ENCODE peak calls at places on chromosomes 7 and 10, in four cellular contexts. W is breast epithelium, K is AG04449, B is tibial nerve. C is an unnamed sample.

GRCh38 chr7:117068511-117069155 is 115.3 kb downstream of the ST7 start:
- DNase-seq in B (no peak), K (no peak), W (no peak), C (no peak)

GRCh38 chr7:119935418-119936025 is 337.5 kb upstream of the KCND2 start:
- DNase-seq in B (no peak), K (no peak), W (no peak), C (no peak)

GRCh38 chr10:113992601-113993011 is 51.1 kb upstream of the ADRB1 start:
- DNase-seq in K (no peak), W (no peak), B (no peak), C (no peak)

GRCh38 chr10:109866168-109866994 is 56.9 kb downstream of the XPNPEP1 start:
- DNase-seq in W (no peak), K (no peak), B (no peak), C (no peak)

GRCh38 chr7:52959336-52959735 is 76.1 kb upstream of the POM121L12 start:
- DNase-seq in K (no peak), W (no peak), B (no peak), C (no peak)

GRCh38 chr10:7872041-7872442 is 53.7 kb downstream of the TAF3 start:
- DNase-seq in K (no peak), W (no peak), B (no peak), C (no peak)

GRCh38 chr10:127735723-127736221 is 1.2 kb upstream of the FOXI2 start:
- DNase-seq in W (no peak), K (no peak), B (no peak), C (no peak)

GRCh38 chr10:99530108-99531025 is 2.4 kb upstream of the NKX2-3 start:
- DNase-seq in B (no peak), W (no peak), K (no peak), C (no peak)

GRCh38 chr7:128205068-128205467 is 36.0 kb upstream of the LEP start:
- DNase-seq in K (no peak), B (no peak), W (no peak), C (no peak)

GRCh38 chr10:5497289-5497688 is 2.1 kb downstream of the CALML5 start:
- DNase-seq in K (no peak), W (no peak), B (no peak), C (no peak)

GRCh38 chr10:132519382-132520146 is 18.0 kb upstream of the INPP5A start:
- DNase-seq in K (no peak), W (peak; percentile 53), B (no peak), C (no peak)

GRCh38 chr10:17062493-17063487 is 66.8 kb downstream of the CUBN start:
- DNase-seq in K (peak; percentile 33), B (peak; percentile 55), W (peak; percentile 58), C (no peak)

GRCh38 chr7:143914938-143915337 is 13.0 kb upstream of the TCAF1 start:
- DNase-seq in K (no peak), B (no peak), W (no peak), C (no peak)

GRCh38 chr10:50373821-50374501 is 122.6 kb upstream of the ASAH2 start:
- DNase-seq in W (no peak), B (no peak), K (peak; percentile 10), C (no peak)

GRCh38 chr7:49400891-49401550 is 372.4 kb upstream of the VWC2 start:
- DNase-seq in B (no peak), K (no peak), W (no peak), C (no peak)

GRCh38 chr7:324011-324410 is 34.0 kb downstream of the FOXL3 start:
- DNase-seq in K (no peak), W (no peak), B (no peak), C (no peak)

GRCh38 chr7:27213904-27214586 is 14.2 kb upstream of the HOXA13 start:
- DNase-seq in K (no peak), W (no peak), B (no peak), C (no peak)

GRCh38 chr10:70324341-70324861 is 40.6 kb upstream of the NPFFR1 start:
- DNase-seq in W (peak; percentile 45), B (no peak), K (no peak), C (no peak)

GRCh38 chr10:48798486-48799254 is 114.0 kb downstream of the WDFY4 start:
- DNase-seq in K (no peak), W (no peak), B (no peak), C (no peak)

GRCh38 chr10:48779546-48780152 is 95.0 kb downstream of the WDFY4 start:
- DNase-seq in W (no peak), B (no peak), K (no peak), C (no peak)

GRCh38 chr10:119445311-119445934 is 97.1 kb downstream of the RGS10 start:
- DNase-seq in W (peak; percentile 89), K (peak; percentile 16), B (peak; percentile 92), C (peak; percentile 43)

GRCh38 chr7:137774793-137775201 is 72.0 kb downstream of the DGKI start:
- DNase-seq in W (no peak), B (no peak), K (no peak), C (no peak)

GRCh38 chr7:17333227-17333626 is 34.8 kb downstream of the AHR start:
- DNase-seq in B (no peak), W (no peak), K (no peak), C (no peak)

GRCh38 chr10:89207181-89207800 is at the start of gene CH25H:
- DNase-seq in W (peak; percentile 64), K (no peak), B (peak; percentile 81), C (no peak)

GRCh38 chr10:33927347-33927746 is 592.9 kb upstream of the NRP1 start:
- DNase-seq in W (no peak), K (no peak), B (no peak), C (no peak)

GRCh38 chr7:149284343-149284742 is 22.3 kb downstream of the ZNF783 start:
- DNase-seq in K (no peak), B (no peak), W (peak; percentile 33), C (no peak)

GRCh38 chr10:57696641-57697040 is 571.1 kb downstream of the IPMK start:
- DNase-seq in K (peak; percentile 75), W (no peak), B (no peak), C (no peak)

GRCh38 chr7:100371561-100372171 is 1.6 kb upstream of the PILRA start:
- DNase-seq in B (no peak), K (no peak), W (no peak), C (no peak)

GRCh38 chr7:48421357-48421756 is 250.1 kb downstream of the ABCA13 start:
- DNase-seq in B (no peak), K (peak; percentile 47), W (no peak), C (no peak)

GRCh38 chr7:38751416-38751815 is 120.2 kb upstream of the AMPH start:
- DNase-seq in B (no peak), W (no peak), K (peak; percentile 37), C (no peak)

GRCh38 chr7:150379590-150380379 is 655 bp downstream of the ZNF775 start:
- DNase-seq in K (no peak), B (peak; percentile 28), W (no peak), C (no peak)

GRCh38 chr10:31771345-31771831 is 157.2 kb downstream of the ARHGAP12 start:
- DNase-seq in K (no peak), W (no peak), B (no peak), C (no peak)

GRCh38 chr10:83881647-83882046 is 257.7 kb upstream of the GHITM start:
- DNase-seq in K (no peak), B (no peak), W (no peak), C (no peak)

GRCh38 chr10:31557854-31558253 is 238.8 kb downstream of the ZEB1 start:
- DNase-seq in W (no peak), K (no peak), B (no peak), C (no peak)

GRCh38 chr7:143978585-143978984 is 21.5 kb upstream of the OR6B1 start:
- DNase-seq in B (no peak), K (no peak), W (no peak), C (no peak)

GRCh38 chr7:1579481-1580421 is 9.9 kb upstream of the PSMG3 start:
- DNase-seq in W (peak; percentile 73), B (peak; percentile 59), K (no peak), C (no peak)

GRCh38 chr7:22587322-22587721 is 87.3 kb upstream of the STEAP1B start:
- DNase-seq in K (no peak), B (no peak), W (no peak), C (no peak)

GRCh38 chr7:4689151-4689550 is 7.1 kb downstream of the FOXK1 start:
- DNase-seq in B (no peak), K (no peak), W (no peak), C (no peak)

GRCh38 chr7:73901823-73902597 is 41.1 kb downstream of the TMEM270 start:
- DNase-seq in W (peak; percentile 47), B (no peak), K (no peak), C (no peak)

GRCh38 chr7:73899731-73900142 is 38.8 kb downstream of the TMEM270 start:
- DNase-seq in B (peak; percentile 82), K (peak; percentile 65), W (no peak), C (no peak)

GRCh38 chr7:73903321-73904218 is 42.6 kb downstream of the TMEM270 start:
- DNase-seq in W (no peak), B (no peak), K (no peak), C (no peak)

GRCh38 chr7:73901231-73901822 is 40.4 kb downstream of the TMEM270 start:
- DNase-seq in B (no peak), K (no peak), W (no peak), C (no peak)

GRCh38 chr7:73900286-73900685 is 39.3 kb downstream of the TMEM270 start:
- DNase-seq in K (no peak), W (no peak), B (no peak), C (no peak)
- TF ChIP-seq CTCF in K (no peak), W (no peak), B (no peak), C (no peak)

GRCh38 chr10:120998251-120998650 is 147.1 kb downstream of the WDR11 start:
- DNase-seq in W (no peak), K (no peak), B (no peak), C (no peak)

GRCh38 chr10:120998782-120999285 is 147.7 kb downstream of the WDR11 start:
- DNase-seq in W (no peak), B (no peak), K (no peak), C (no peak)

GRCh38 chr10:120997313-120998102 is 146.3 kb downstream of the WDR11 start:
- DNase-seq in W (no peak), K (no peak), B (no peak), C (no peak)

GRCh38 chr10:121002586-121003205 is 151.5 kb downstream of the WDR11 start:
- DNase-seq in B (no peak), W (no peak), K (no peak), C (no peak)

DNA sequence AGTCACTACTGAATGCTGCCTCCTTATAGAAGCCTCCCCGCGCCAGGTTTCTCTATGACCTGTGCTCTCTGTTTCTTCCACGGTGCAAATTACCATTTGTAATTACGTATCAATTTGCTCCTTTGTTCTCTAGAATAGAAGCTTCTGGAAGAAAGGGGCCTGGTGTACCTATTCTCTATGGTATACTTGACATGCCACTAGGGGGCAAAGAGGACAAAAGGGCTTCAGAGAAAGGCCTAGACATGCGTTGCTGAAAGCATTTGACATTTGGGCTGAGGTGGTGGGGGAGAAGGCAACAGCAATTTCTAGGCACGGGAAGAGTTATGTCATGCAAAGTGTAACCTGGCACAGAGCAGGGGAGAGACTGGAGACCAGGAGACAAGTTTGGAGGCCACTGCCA is 148.7 kb downstream of the WDR11 start:
- DNase-seq in B (no peak), K (no peak), W (no peak), C (no peak)
- TF ChIP-seq CTCF in B (no peak), K (no peak), W (no peak), C (no peak)

GRCh38 chr10:78640981-78641646 is 427.7 kb upstream of the ZMIZ1 start:
- DNase-seq in K (no peak), B (peak; percentile 28), W (no peak), C (no peak)
- TF ChIP-seq CTCF in K (no peak), B (no peak), W (no peak), C (no peak)

GRCh38 chr10:76697923-76698322 is 939.7 kb downstream of the KCNMA1 start:
- DNase-seq in B (no peak), K (no peak), W (no peak), C (no peak)
- TF ChIP-seq CTCF in B (no peak), K (no peak), W (no peak), C (no peak)

GRCh38 chr7:41979834-41980307 is 257.1 kb downstream of the GLI3 start:
- DNase-seq in W (no peak), K (no peak), B (peak; percentile 61), C (no peak)
- TF ChIP-seq CTCF in W (peak; percentile 52), K (peak; percentile 73), B (peak; percentile 47), C (peak; percentile 34)